ENCODE peak calls at places on chromosome 15, in nine cellular contexts. H is Panc1, Z is HL-60, T is omental fat pad, N is thyroid gland, L is upper lobe of left lung, I is lower lobe of right lung, A is fibroblast of the aortic adventitia, J is fibroblast of mammary gland. U is an unnamed sample.

GRCh38 chr15:71250936-71251468 is 135.7 kb downstream of the THSD4 start:
- DNase-seq in H (no peak), Z (no peak), T (no peak), N (no peak), L (no peak), I (no peak), A (peak), J (no peak), U (no peak)

GRCh38 chr15:71379893-71380292 is 264.6 kb downstream of the THSD4 start:
- DNase-seq in H (no peak), Z (no peak), T (no peak), N (no peak), L (no peak), I (no peak), A (no peak), J (no peak), U (no peak)

GRCh38 chr15:78739206-78739605 is 72.1 kb downstream of the ADAMTS7 start:
- DNase-seq in H (no peak), Z (no peak), T (no peak), N (no peak), L (peak), I (no peak), A (no peak), J (no peak), U (no peak)

GRCh38 chr15:70435872-70436271 is 327.5 kb downstream of the UACA start:
- DNase-seq in H (no peak), Z (peak), T (no peak), N (no peak), L (no peak), I (no peak), A (no peak), J (no peak), U (no peak)

GRCh38 chr15:74614744-74615312 is 808 bp upstream of the CLK3 start:
- DNase-seq in H (no peak), Z (peak), T (peak), N (peak), L (peak), I (peak), A (peak), J (peak), U (peak)

GRCh38 chr15:27835233-27835939 is 263.7 kb downstream of the OCA2 start:
- DNase-seq in H (no peak), Z (no peak), T (no peak), N (no peak), L (no peak), I (no peak), A (no peak), J (no peak), U (no peak)

GRCh38 chr15:71083349-71083748 is 31.9 kb upstream of the THSD4 start:
- DNase-seq in H (no peak), Z (no peak), T (no peak), N (no peak), L (no peak), I (no peak), A (peak), J (peak), U (peak)

GRCh38 chr15:76221085-76221767 is 90.0 kb downstream of the ETFA start:
- DNase-seq in H (no peak), Z (no peak), T (no peak), N (no peak), L (no peak), I (no peak), A (no peak), J (no peak), U (no peak)

GRCh38 chr15:56733131-56734012 is at the start of gene ZNF280D:
- DNase-seq in H (no peak), Z (peak), T (peak), N (peak), L (peak), I (peak), A (peak), J (peak), U (peak)

GRCh38 chr15:41559239-41559488 is 152 bp downstream of the TYRO3 start:
- DNase-seq in H (no peak), Z (no peak), T (no peak), N (no peak), L (no peak), I (no peak), A (no peak), J (no peak), U (no peak)

GRCh38 chr15:79853492-79854328 is 43.1 kb downstream of the MTHFS start:
- DNase-seq in H (peak), Z (peak), T (no peak), N (peak), L (no peak), I (peak), A (peak), J (peak), U (peak)

GRCh38 chr15:74725241-74725774 is at the start of gene CYP1A1:
- DNase-seq in H (no peak), Z (no peak), T (no peak), N (peak), L (no peak), I (peak), A (no peak), J (no peak), U (no peak)

GRCh38 chr15:74978503-74978902 is 16.9 kb upstream of the SCAMP5 start:
- DNase-seq in H (no peak), Z (no peak), T (no peak), N (peak), L (no peak), I (no peak), A (no peak), J (peak), U (peak)

GRCh38 chr15:40879609-40880008 is 5.6 kb upstream of the RHOV start:
- DNase-seq in H (no peak), Z (no peak), T (no peak), N (no peak), L (no peak), I (no peak), A (no peak), J (no peak), U (no peak)

GRCh38 chr15:33964665-33965040 is 3.6 kb upstream of the CHRM5 start:
- DNase-seq in H (no peak), Z (no peak), T (no peak), N (no peak), L (no peak), I (no peak), A (peak), J (no peak), U (no peak)

GRCh38 chr15:94671845-94672524 is 440.6 kb downstream of the MCTP2 start:
- DNase-seq in H (no peak), Z (no peak), T (no peak), N (no peak), L (no peak), I (no peak), A (no peak), J (no peak), U (peak)

GRCh38 chr15:96358006-96358794 is 27.7 kb downstream of the NR2F2 start:
- DNase-seq in H (no peak), Z (no peak), T (no peak), N (no peak), L (peak), I (no peak), A (no peak), J (no peak), U (no peak)

GRCh38 chr15:43210807-43211206 is 10.0 kb downstream of the EPB42 start:
- DNase-seq in H (no peak), Z (no peak), T (no peak), N (no peak), L (no peak), I (no peak), A (no peak), J (no peak), U (no peak)

GRCh38 chr15:77984446-77984861 is 93.1 kb downstream of the TBC1D2B start:
- DNase-seq in H (no peak), Z (no peak), T (no peak), N (no peak), L (no peak), I (no peak), A (no peak), J (no peak), U (no peak)

GRCh38 chr15:89370120-89371077 is 35.8 kb upstream of the POLG start:
- DNase-seq in H (no peak), Z (peak), T (no peak), N (no peak), L (no peak), I (no peak), A (no peak), J (no peak), U (no peak)

GRCh38 chr15:66285462-66286280 is 7.7 kb upstream of the DIS3L start:
- DNase-seq in H (no peak), Z (peak), T (no peak), N (peak), L (no peak), I (no peak), A (no peak), J (no peak), U (no peak)

DNA sequence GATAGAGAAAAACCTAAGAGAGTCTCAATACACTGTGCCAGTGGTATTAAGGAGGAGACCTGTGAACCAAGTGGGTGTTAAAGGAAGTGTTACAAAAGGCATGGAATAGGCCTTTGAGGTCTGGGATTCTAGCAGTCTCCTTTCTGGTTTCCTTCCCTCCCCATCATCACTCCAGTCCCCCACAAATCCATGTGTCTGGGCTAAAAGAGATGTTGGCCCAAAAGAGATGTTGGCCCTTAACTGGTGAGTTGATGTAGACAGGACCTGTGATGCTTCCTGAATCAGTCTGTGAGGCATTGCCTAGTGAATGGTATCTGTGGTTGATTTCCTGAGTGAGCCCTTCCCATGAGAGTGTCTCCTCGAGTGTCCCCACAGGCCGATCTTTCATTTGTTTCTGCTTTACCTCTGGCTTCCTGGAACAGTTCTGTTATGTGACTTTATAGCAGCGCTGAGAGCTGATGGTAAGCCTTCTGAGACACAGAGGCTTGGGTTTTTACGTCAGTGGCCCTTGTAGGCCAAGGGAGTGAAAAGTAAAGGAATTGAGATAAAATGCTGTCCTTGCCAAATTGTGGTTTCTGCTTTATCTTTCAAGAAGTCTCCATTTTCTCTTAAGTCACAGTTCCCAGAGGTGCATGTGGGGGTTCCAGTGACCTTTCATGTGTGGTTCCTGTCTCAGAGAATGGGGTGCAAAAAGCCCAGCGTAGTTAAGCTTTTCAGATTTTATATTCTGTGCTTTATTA is 87.8 kb downstream of the KLHL25 start:
- DNase-seq in H (no peak), Z (no peak), T (no peak), N (no peak), L (no peak), I (no peak), A (peak), J (peak), U (peak)
- TF ChIP-seq CTCF in H (no peak), Z (no peak), T (no peak), N (no peak), L (no peak), I (no peak), A (no peak), J (no peak), U (no peak)

GRCh38 chr15:50241684-50242450 is 23.7 kb downstream of the HDC start:
- DNase-seq in H (no peak), Z (no peak), T (no peak), N (no peak), L (no peak), I (no peak), A (peak), J (peak), U (no peak)
- TF ChIP-seq CTCF in H (peak), Z (no peak), T (no peak), N (no peak), L (no peak), I (no peak), A (no peak), J (no peak), U (no peak)

GRCh38 chr15:45136378-45136764 is 6.6 kb downstream of the DUOX1 start:
- DNase-seq in H (no peak), Z (no peak), T (no peak), N (no peak), L (no peak), I (no peak), A (no peak), J (no peak), U (no peak)
- TF ChIP-seq CTCF in H (no peak), Z (no peak), T (no peak), N (no peak), L (no peak), I (no peak), A (peak), J (no peak), U (peak)

DNA sequence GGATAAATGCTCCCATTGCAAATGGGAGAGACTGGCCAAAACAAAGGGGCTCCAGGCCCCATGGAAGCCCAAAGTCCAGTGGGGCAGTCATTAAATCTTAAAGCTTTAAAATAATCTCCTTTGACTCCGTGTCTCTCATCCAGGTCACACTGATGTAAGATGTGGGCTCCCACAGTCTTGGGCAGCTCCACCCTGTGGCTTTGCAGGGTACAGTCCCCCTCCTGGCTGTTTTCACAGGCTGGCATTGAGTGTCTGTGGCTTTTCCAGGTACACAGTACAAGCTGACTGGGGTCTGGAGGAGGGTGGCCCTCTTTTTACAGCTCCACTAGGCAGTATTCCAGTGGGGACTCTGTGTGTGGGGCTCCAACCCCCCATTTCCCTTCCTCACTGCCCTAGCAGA is 45.9 kb downstream of the NIPA2 start:
- DNase-seq in H (no peak), Z (no peak), T (no peak), N (peak), L (no peak), I (no peak), A (no peak), J (no peak), U (no peak)
- TF ChIP-seq CTCF in H (no peak), Z (no peak), T (no peak), N (peak), L (no peak), I (no peak), A (no peak), J (no peak), U (peak)

GRCh38 chr15:61755461-61755860 is 304.8 kb downstream of the VPS13C start:
- DNase-seq in H (no peak), Z (no peak), T (no peak), N (no peak), L (no peak), I (no peak), A (no peak), J (no peak), U (no peak)
- TF ChIP-seq CTCF in H (no peak), Z (no peak), T (no peak), N (no peak), L (no peak), I (no peak), A (no peak), J (no peak), U (no peak)

GRCh38 chr15:44243829-44244228 is 44.7 kb upstream of the GOLM2 start:
- DNase-seq in H (no peak), Z (no peak), T (no peak), N (no peak), L (no peak), I (no peak), A (no peak), J (no peak), U (no peak)
- TF ChIP-seq CTCF in H (peak), Z (no peak), T (no peak), N (no peak), L (no peak), I (no peak), A (peak), J (peak), U (peak)

GRCh38 chr15:63843901-63844317 is 10.2 kb upstream of the HERC1 start:
- DNase-seq in H (no peak), Z (no peak), T (no peak), N (no peak), L (no peak), I (no peak), A (no peak), J (no peak), U (peak)
- TF ChIP-seq CTCF in H (no peak), Z (no peak), T (no peak), N (no peak), L (no peak), I (no peak), A (no peak), J (no peak), U (no peak)

GRCh38 chr15:92693922-92694331 is 38.4 kb upstream of the FAM174B start:
- DNase-seq in H (no peak), Z (peak), T (no peak), N (no peak), L (no peak), I (no peak), A (no peak), J (peak), U (no peak)
- TF ChIP-seq CTCF in H (peak), Z (peak), T (no peak), N (peak), L (peak), I (no peak), A (peak), J (peak), U (peak)

GRCh38 chr15:64739216-64739976 is 36.0 kb downstream of the RBPMS2 start:
- DNase-seq in H (no peak), Z (no peak), T (no peak), N (peak), L (no peak), I (no peak), A (no peak), J (no peak), U (no peak)

GRCh38 chr15:64742921-64743320 is 32.5 kb downstream of the RBPMS2 start:
- DNase-seq in H (no peak), Z (no peak), T (no peak), N (no peak), L (no peak), I (no peak), A (no peak), J (no peak), U (no peak)

GRCh38 chr15:64738231-64739095 is 36.9 kb downstream of the RBPMS2 start:
- DNase-seq in H (no peak), Z (no peak), T (no peak), N (peak), L (peak), I (no peak), A (no peak), J (no peak), U (no peak)

GRCh38 chr15:64742385-64742784 is 33.0 kb downstream of the RBPMS2 start:
- DNase-seq in H (no peak), Z (no peak), T (no peak), N (peak), L (no peak), I (no peak), A (no peak), J (no peak), U (no peak)

GRCh38 chr15:64740361-64741170 is 34.8 kb downstream of the RBPMS2 start:
- DNase-seq in H (no peak), Z (peak), T (no peak), N (peak), L (peak), I (peak), A (peak), J (peak), U (peak)
- TF ChIP-seq CTCF in H (no peak), Z (no peak), T (no peak), N (peak), L (peak), I (peak), A (peak), J (peak), U (peak)

GRCh38 chr15:69055251-69055650 is 40.8 kb downstream of the NOX5 start:
- DNase-seq in H (no peak), Z (no peak), T (no peak), N (no peak), L (peak), I (no peak), A (no peak), J (no peak), U (no peak)

GRCh38 chr15:69059170-69059943 is 44.9 kb downstream of the NOX5 start:
- DNase-seq in H (peak), Z (peak), T (peak), N (peak), L (no peak), I (peak), A (peak), J (peak), U (peak)

GRCh38 chr15:69060041-69060481 is 45.6 kb downstream of the NOX5 start:
- DNase-seq in H (no peak), Z (no peak), T (no peak), N (peak), L (no peak), I (no peak), A (no peak), J (no peak), U (no peak)

GRCh38 chr15:69060744-69061143 is 46.2 kb downstream of the NOX5 start:
- DNase-seq in H (no peak), Z (no peak), T (no peak), N (no peak), L (no peak), I (no peak), A (no peak), J (no peak), U (no peak)

GRCh38 chr15:69056365-69056764 is 41.9 kb downstream of the NOX5 start:
- DNase-seq in H (no peak), Z (no peak), T (no peak), N (no peak), L (no peak), I (no peak), A (no peak), J (no peak), U (no peak)
- TF ChIP-seq CTCF in H (no peak), Z (no peak), T (no peak), N (no peak), L (no peak), I (no peak), A (no peak), J (no peak), U (no peak)

U was measured in astrocyte of the spinal cord.